ENCODE peak calls at places on chromosome 4, in nine cellular contexts. Z is CD8-positive, alpha-beta memory T cell; U is spleen; A is OCI-LY7; E is CD4-positive, alpha-beta memory T cell; Q is effector memory CD4-positive, alpha-beta T cell; F is CD8-positive, alpha-beta T cell; W is hepatocyte; M is tibial artery. J is an unnamed sample. For H3K4me1 and H3K9me3, the result is how much of the 10 kb centered on the place peaks cover.

GRCh38 chr4:1644906-1645657 is 39.0 kb downstream of the FAM53A start:
- DNase-seq in Z (no peak), U (peak), A (no peak), E (no peak), Q (no peak), F (no peak), W (peak), M (peak), J (peak)

GRCh38 chr4:48341776-48342558 is 638 bp downstream of the SLAIN2 start:
- DNase-seq in Z (peak), U (peak), A (peak), E (peak), Q (no peak), F (no peak), W (peak), M (peak), J (peak)

GRCh38 chr4:182717788-182718583 is 199.2 kb downstream of the DCTD start:
- DNase-seq in Z (no peak), U (no peak), A (no peak), E (no peak), Q (no peak), F (no peak), W (no peak), M (no peak), J (no peak)

GRCh38 chr4:7647932-7648812 is 213.4 kb upstream of the PSAPL1 start:
- DNase-seq in Z (no peak), U (peak), A (no peak), E (no peak), Q (no peak), F (no peak), W (peak), M (no peak), J (peak)

GRCh38 chr4:138891610-138892009 is 124.0 kb upstream of the NOCT start:
- DNase-seq in Z (no peak), U (no peak), A (no peak), E (no peak), Q (no peak), F (no peak), W (no peak), M (no peak), J (no peak)

GRCh38 chr4:102089850-102090621 is 255.2 kb downstream of the SLC39A8 start:
- DNase-seq in Z (no peak), U (no peak), A (no peak), E (no peak), Q (no peak), F (no peak), W (no peak), M (no peak), J (no peak)

GRCh38 chr4:69196209-69196965 is 18.2 kb downstream of the UGT2B11 start:
- DNase-seq in Z (no peak), U (no peak), A (no peak), E (no peak), Q (no peak), F (no peak), W (no peak), M (no peak), J (no peak)

GRCh38 chr4:142473218-142473959 is 372.7 kb downstream of the INPP4B start:
- DNase-seq in Z (no peak), U (peak), A (no peak), E (no peak), Q (no peak), F (no peak), W (no peak), M (no peak), J (peak)

GRCh38 chr4:153181293-153182080 is 22.8 kb upstream of the TRIM2 start:
- DNase-seq in Z (no peak), U (no peak), A (no peak), E (no peak), Q (no peak), F (no peak), W (no peak), M (no peak), J (no peak)

GRCh38 chr4:94538229-94538628 is 86.5 kb downstream of the PDLIM5 start:
- DNase-seq in Z (no peak), U (no peak), A (no peak), E (no peak), Q (no peak), F (no peak), W (no peak), M (no peak), J (no peak)
- H3K4me1 ChIP-seq in Z (under half), U (half or more), A (under half), E (under half), Q (under half), F (under half), W (under half), M (under half), J (under half)

GRCh38 chr4:74319506-74319905 is 11.2 kb downstream of the EPGN start:
- DNase-seq in Z (no peak), U (no peak), A (no peak), E (no peak), Q (no peak), F (no peak), W (no peak), M (no peak), J (no peak)

GRCh38 chr4:74317616-74318256 is 9.5 kb downstream of the EPGN start:
- DNase-seq in Z (no peak), U (no peak), A (no peak), E (no peak), Q (no peak), F (no peak), W (no peak), M (no peak), J (no peak)

GRCh38 chr4:74318270-74318669 is 10.0 kb downstream of the EPGN start:
- DNase-seq in Z (no peak), U (no peak), A (no peak), E (no peak), Q (no peak), F (no peak), W (no peak), M (no peak), J (no peak)

GRCh38 chr4:74324262-74324661 is 16.0 kb downstream of the EPGN start:
- DNase-seq in Z (no peak), U (no peak), A (no peak), E (no peak), Q (no peak), F (no peak), W (no peak), M (no peak), J (no peak)

DNA sequence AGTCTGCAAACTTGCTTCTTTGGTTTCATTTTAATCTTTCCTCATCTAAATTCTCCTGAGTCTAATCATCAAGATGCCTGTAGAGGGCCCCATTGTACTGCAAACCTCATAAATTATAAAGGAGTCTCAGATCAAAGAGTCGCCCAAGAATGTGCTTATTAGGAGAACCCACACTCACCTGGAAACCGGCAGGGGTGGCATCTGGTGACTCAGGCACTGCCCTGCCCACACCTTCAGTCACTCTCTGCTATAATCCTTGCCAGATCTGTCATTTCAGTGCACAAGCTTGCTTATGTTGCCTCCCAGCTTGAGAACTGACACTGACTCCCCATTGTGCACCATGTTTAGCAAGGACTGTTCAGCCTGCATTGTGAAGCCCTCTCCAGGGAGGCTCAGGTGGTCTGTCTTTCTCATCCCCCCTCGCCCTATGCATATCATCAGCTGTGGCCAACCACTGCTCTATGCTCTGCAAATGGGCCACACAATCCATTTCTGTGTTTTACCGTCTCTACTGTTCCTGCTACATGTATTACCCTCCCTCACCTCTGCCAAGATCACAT is 12.4 kb downstream of the EPGN start:
- DNase-seq in Z (no peak), U (peak), A (peak), E (peak), Q (no peak), F (no peak), W (peak), M (no peak), J (peak)
- H3K27ac ChIP-seq in Z (no peak), U (no peak), A (no peak), E (no peak), Q (no peak), F (no peak), W (peak), M (no peak), J (no peak)

DNA sequence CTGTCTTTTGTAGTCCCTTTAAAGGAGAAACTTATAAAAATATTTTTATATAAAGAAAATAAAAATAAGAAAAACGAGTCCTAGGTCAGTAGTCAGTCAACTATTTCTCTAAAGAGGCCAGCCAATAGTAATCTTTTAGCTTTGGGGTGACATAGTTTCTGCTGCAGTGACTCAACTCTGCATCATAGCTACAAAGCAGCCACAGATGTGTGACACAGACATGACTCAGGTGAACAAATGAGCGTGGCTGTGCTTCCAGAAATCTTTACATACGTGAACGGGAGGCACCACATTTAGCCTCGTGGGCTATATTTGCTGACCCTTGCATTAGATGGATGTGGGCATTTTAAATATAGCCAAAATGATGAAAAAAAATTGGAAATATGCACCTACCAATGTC is 1862.5 kb upstream of the TENM3 start:
- DNase-seq in Z (no peak), U (no peak), A (no peak), E (no peak), Q (no peak), F (no peak), W (no peak), M (no peak), J (no peak)
- H3K9me3 ChIP-seq in Z (under half), U (under half), A (under half), E (under half), Q (under half), F (under half), W (under half), M (under half), J (under half)

GRCh38 chr4:41433361-41433760 is 104.6 kb upstream of the LIMCH1 start:
- DNase-seq in Z (no peak), U (no peak), A (no peak), E (no peak), Q (no peak), F (no peak), W (no peak), M (no peak), J (no peak)

GRCh38 chr4:41430796-41431195 is 107.2 kb upstream of the LIMCH1 start:
- DNase-seq in Z (no peak), U (no peak), A (no peak), E (no peak), Q (no peak), F (no peak), W (no peak), M (no peak), J (no peak)

GRCh38 chr4:41432219-41432618 is 105.7 kb upstream of the LIMCH1 start:
- DNase-seq in Z (no peak), U (no peak), A (no peak), E (no peak), Q (no peak), F (no peak), W (no peak), M (no peak), J (no peak)

GRCh38 chr4:41435509-41435908 is 102.4 kb upstream of the LIMCH1 start:
- DNase-seq in Z (no peak), U (no peak), A (no peak), E (no peak), Q (no peak), F (no peak), W (no peak), M (no peak), J (no peak)

DNA sequence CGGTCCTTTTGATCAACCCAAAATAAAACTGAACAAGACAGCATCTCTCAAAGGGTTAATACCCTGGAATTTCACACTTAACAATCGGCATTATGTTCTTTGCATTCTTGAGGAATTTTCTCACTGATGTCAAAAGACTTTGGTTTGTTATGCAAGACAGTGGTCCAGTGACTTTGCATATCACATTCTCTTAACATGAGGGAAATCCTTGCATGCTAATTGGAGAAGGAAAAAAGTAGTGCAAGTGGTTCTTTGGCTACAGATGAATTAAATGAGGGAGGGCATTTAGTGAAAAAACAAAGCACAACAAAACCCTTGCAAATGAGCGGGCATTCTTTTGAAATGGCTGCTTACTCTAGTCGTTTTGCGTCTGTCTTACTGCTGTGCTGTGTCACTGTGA is 105.1 kb upstream of the LIMCH1 start:
- DNase-seq in Z (no peak), U (no peak), A (no peak), E (no peak), Q (no peak), F (no peak), W (no peak), M (no peak), J (no peak)
- H3K4me1 ChIP-seq in Z (under half), U (under half), A (under half), E (under half), Q (under half), F (under half), W (under half), M (under half), J (half or more)

GRCh38 chr4:109972786-109973528 is 60.3 kb downstream of the EGF start:
- DNase-seq in Z (no peak), U (no peak), A (no peak), E (no peak), Q (no peak), F (no peak), W (peak), M (no peak), J (no peak)
- H3K27ac ChIP-seq in Z (no peak), U (no peak), A (no peak), E (no peak), Q (no peak), F (no peak), W (peak), M (no peak), J (no peak)

DNA sequence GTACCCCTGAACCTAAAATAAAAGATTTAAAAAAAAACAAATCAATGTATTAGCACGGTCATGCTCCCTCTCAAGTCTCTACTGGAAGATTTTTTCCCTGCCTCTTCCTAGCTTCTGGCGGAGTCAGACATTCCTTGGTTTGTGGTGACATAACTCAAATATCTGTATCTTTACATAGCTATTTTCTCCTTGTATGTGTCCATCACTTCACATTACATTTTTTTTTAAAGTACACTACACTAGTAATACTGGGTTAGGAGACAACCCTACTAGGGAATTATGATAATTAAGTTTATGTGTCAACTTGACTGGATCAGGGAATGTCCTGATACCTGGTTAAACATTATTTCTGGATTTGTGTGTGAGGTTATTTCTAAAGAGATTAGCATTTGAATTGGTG is 1197.9 kb downstream of the TECRL start:
- DNase-seq in Z (no peak), U (no peak), A (no peak), E (no peak), Q (no peak), F (no peak), W (no peak), M (no peak), J (no peak)
- H3K9me3 ChIP-seq in Z (under half), U (under half), A (under half), E (under half), Q (under half), F (under half), W (under half), M (under half), J (under half)

DNA sequence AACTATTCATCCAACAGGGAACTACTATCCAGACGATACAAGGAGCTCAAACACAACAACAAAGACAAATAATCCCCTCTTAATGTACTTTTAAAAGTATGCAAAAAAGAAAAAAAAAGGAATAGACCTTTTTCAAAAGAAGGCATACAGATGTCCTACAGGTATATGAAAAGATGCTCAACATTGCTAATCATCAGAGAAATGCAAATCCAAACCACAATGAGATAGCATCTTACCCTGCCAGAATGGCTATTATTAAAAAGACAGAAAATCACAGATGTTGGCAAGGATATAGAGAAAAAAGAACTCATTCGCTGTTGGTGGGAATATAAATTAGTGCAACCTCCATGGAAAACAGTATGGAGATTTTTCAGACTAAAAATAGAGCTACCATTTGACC is 67.1 kb upstream of the ENPP6 start:
- DNase-seq in Z (no peak), U (no peak), A (peak), E (no peak), Q (no peak), F (no peak), W (no peak), M (no peak), J (no peak)
- H3K4me1 ChIP-seq in Z (half or more), U (half or more), A (half or more), E (half or more), Q (under half), F (under half), W (under half), M (under half), J (under half)

GRCh38 chr4:15144967-15145295 is 142.7 kb downstream of the CPEB2 start:
- DNase-seq in Z (no peak), U (no peak), A (no peak), E (no peak), Q (no peak), F (no peak), W (no peak), M (no peak), J (no peak)
- H3K27ac ChIP-seq in Z (no peak), U (no peak), A (no peak), E (no peak), Q (no peak), F (no peak), W (no peak), M (no peak), J (no peak)